ENCODE peak calls at places on chromosomes 7 and 10, in five cellular contexts. One of them, this sample, is unnamed.

GRCh38 chr10:121573541-121573941 is 24.7 kb downstream of the FGFR2 start:
- DNase-seq in B cell: no peak
- DNase-seq in neural crest cell: no peak
- DNase-seq in ovary: no peak
- DNase-seq in PC-3: no peak
- DNase-seq in this sample: no peak

GRCh38 chr7:30705008-30705407 is 22.8 kb upstream of the CRHR2 start:
- DNase-seq in B cell: no peak
- DNase-seq in neural crest cell: no peak
- DNase-seq in ovary: no peak
- DNase-seq in PC-3: peak; percentile 2
- DNase-seq in this sample: no peak

GRCh38 chr10:109922976-109923921 is at the start of gene XPNPEP1:
- DNase-seq in B cell: peak; percentile 84
- DNase-seq in neural crest cell: peak; percentile 72
- DNase-seq in ovary: peak; percentile 87
- DNase-seq in PC-3: peak; percentile 76
- DNase-seq in this sample: peak; percentile 66

GRCh38 chr7:99606531-99606930 is 8.5 kb downstream of the TMEM225B start:
- DNase-seq in B cell: no peak
- DNase-seq in neural crest cell: no peak
- DNase-seq in ovary: no peak
- DNase-seq in PC-3: no peak
- DNase-seq in this sample: no peak

GRCh38 chr10:49163741-49164140 is 24.4 kb downstream of the TMEM273 start:
- DNase-seq in B cell: no peak
- DNase-seq in neural crest cell: no peak
- DNase-seq in ovary: no peak
- DNase-seq in PC-3: no peak
- DNase-seq in this sample: no peak

GRCh38 chr7:129438839-129439640 is 4.8 kb downstream of the STRIP2 start:
- DNase-seq in B cell: no peak
- DNase-seq in neural crest cell: no peak
- DNase-seq in ovary: no peak
- DNase-seq in PC-3: peak; percentile 83
- DNase-seq in this sample: peak; percentile 98

GRCh38 chr10:132746801-132747625 is 38.9 kb downstream of the NKX6-2 start:
- DNase-seq in B cell: no peak
- DNase-seq in neural crest cell: no peak
- DNase-seq in ovary: no peak
- DNase-seq in PC-3: no peak
- DNase-seq in this sample: no peak

GRCh38 chr7:2997014-2997413 is 46.7 kb downstream of the CARD11 start:
- DNase-seq in B cell: no peak
- DNase-seq in neural crest cell: no peak
- DNase-seq in ovary: no peak
- DNase-seq in PC-3: no peak
- DNase-seq in this sample: no peak

GRCh38 chr7:805261-805660 is 27.0 kb upstream of the SUN1 start:
- DNase-seq in B cell: no peak
- DNase-seq in neural crest cell: no peak
- DNase-seq in ovary: peak; percentile 78
- DNase-seq in PC-3: no peak
- DNase-seq in this sample: no peak

GRCh38 chr7:110544199-110544598 is 546.7 kb upstream of the LRRN3 start:
- DNase-seq in B cell: no peak
- DNase-seq in neural crest cell: no peak
- DNase-seq in ovary: no peak
- DNase-seq in PC-3: no peak
- DNase-seq in this sample: peak; percentile 13

GRCh38 chr10:124090630-124091209 is 2.7 kb downstream of the CHST15 start:
- DNase-seq in B cell: no peak
- DNase-seq in neural crest cell: no peak
- DNase-seq in ovary: no peak
- DNase-seq in PC-3: peak; percentile 56
- DNase-seq in this sample: no peak

GRCh38 chr10:107032700-107033401 is 131.7 kb downstream of the SORCS1 start:
- DNase-seq in B cell: no peak
- DNase-seq in neural crest cell: no peak
- DNase-seq in ovary: no peak
- DNase-seq in PC-3: no peak
- DNase-seq in this sample: no peak

GRCh38 chr7:10122573-10123100 is 851.0 kb upstream of the PHF14 start:
- DNase-seq in B cell: no peak
- DNase-seq in neural crest cell: peak; percentile 33
- DNase-seq in ovary: no peak
- DNase-seq in PC-3: no peak
- DNase-seq in this sample: no peak

GRCh38 chr7:80078159-80078731 is 56.4 kb upstream of the GNAI1 start:
- DNase-seq in B cell: no peak
- DNase-seq in neural crest cell: no peak
- DNase-seq in ovary: no peak
- DNase-seq in PC-3: peak; percentile 61
- DNase-seq in this sample: peak; percentile 62

GRCh38 chr10:114607358-114607998 is 50.6 kb downstream of the ABLIM1 start:
- DNase-seq in B cell: no peak
- DNase-seq in neural crest cell: no peak
- DNase-seq in ovary: no peak
- DNase-seq in PC-3: peak; percentile 51
- DNase-seq in this sample: no peak

GRCh38 chr7:131105803-131106680 is 221.6 kb upstream of the MKLN1 start:
- DNase-seq in B cell: peak; percentile 93
- DNase-seq in neural crest cell: peak; percentile 30
- DNase-seq in ovary: peak; percentile 83
- DNase-seq in PC-3: peak; percentile 52
- DNase-seq in this sample: peak; percentile 55

GRCh38 chr10:30384791-30385201 is 35.7 kb upstream of the MTPAP start:
- DNase-seq in B cell: no peak
- DNase-seq in neural crest cell: peak; percentile 20
- DNase-seq in ovary: no peak
- DNase-seq in PC-3: peak; percentile 68
- DNase-seq in this sample: peak; percentile 71

GRCh38 chr7:102860351-102860811 is 52.4 kb upstream of the LRRC17 start:
- DNase-seq in B cell: no peak
- DNase-seq in neural crest cell: no peak
- DNase-seq in ovary: no peak
- DNase-seq in PC-3: peak; percentile 43
- DNase-seq in this sample: peak; percentile 42

GRCh38 chr7:71518880-71519279 is 386.9 kb downstream of the GALNT17 start:
- DNase-seq in B cell: no peak
- DNase-seq in neural crest cell: no peak
- DNase-seq in ovary: no peak
- DNase-seq in PC-3: no peak
- DNase-seq in this sample: no peak

GRCh38 chr10:24929056-24929544 is 23.3 kb downstream of the PRTFDC1 start:
- DNase-seq in B cell: no peak
- DNase-seq in neural crest cell: no peak
- DNase-seq in ovary: no peak
- DNase-seq in PC-3: no peak
- DNase-seq in this sample: no peak

GRCh38 chr7:31052841-31053601 is 913 bp downstream of the ADCYAP1R1 start:
- DNase-seq in B cell: no peak
- DNase-seq in neural crest cell: no peak
- DNase-seq in ovary: no peak
- DNase-seq in PC-3: no peak
- DNase-seq in this sample: no peak

GRCh38 chr7:96075510-96076349 is 246.2 kb downstream of the SLC25A13 start:
- DNase-seq in B cell: peak; percentile 50
- DNase-seq in neural crest cell: peak; percentile 47
- DNase-seq in ovary: peak; percentile 75
- DNase-seq in PC-3: peak; percentile 71
- DNase-seq in this sample: peak; percentile 30

GRCh38 chr10:112858990-112859520 is 91.0 kb upstream of the TCF7L2 start:
- DNase-seq in B cell: no peak
- DNase-seq in neural crest cell: no peak
- DNase-seq in ovary: no peak
- DNase-seq in PC-3: no peak
- DNase-seq in this sample: no peak

GRCh38 chr10:82796510-82796909 is 921.5 kb downstream of the NRG3 start:
- DNase-seq in B cell: no peak
- DNase-seq in neural crest cell: no peak
- DNase-seq in ovary: no peak
- DNase-seq in PC-3: no peak
- DNase-seq in this sample: no peak
- TF ChIP-seq CTCF in B cell: no peak
- TF ChIP-seq CTCF in neural crest cell: peak; percentile 71
- TF ChIP-seq CTCF in ovary: no peak
- TF ChIP-seq CTCF in PC-3: peak; percentile 43
- TF ChIP-seq CTCF in this sample: peak; percentile 17

DNA sequence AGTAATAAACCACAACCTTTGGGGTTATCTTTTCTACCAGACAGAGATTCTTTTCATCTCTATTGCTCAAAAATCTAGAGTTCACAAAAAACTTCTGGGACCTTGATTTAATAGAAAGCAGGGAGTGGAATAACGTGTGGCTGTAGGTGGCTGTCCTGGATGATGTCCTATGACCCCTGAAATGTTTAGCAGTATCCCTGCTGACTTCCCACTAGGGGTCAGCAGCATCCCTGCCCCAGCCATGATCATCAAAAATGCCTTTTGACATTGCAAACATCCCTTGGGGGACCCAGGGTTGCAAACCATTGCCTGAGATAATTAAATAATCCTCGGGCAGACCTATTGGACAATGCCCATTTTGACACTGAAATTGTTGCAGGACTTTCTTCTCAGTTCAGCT is 177.1 kb downstream of the USP6NL start:
- DNase-seq in B cell: no peak
- DNase-seq in neural crest cell: no peak
- DNase-seq in ovary: no peak
- DNase-seq in PC-3: no peak
- DNase-seq in this sample: no peak
- TF ChIP-seq CTCF in B cell: no peak
- TF ChIP-seq CTCF in neural crest cell: peak; percentile 40
- TF ChIP-seq CTCF in ovary: no peak
- TF ChIP-seq CTCF in PC-3: peak; percentile 38
- TF ChIP-seq CTCF in this sample: no peak

GRCh38 chr7:43296306-43296705 is 183.9 kb downstream of the HECW1 start:
- DNase-seq in B cell: no peak
- DNase-seq in neural crest cell: no peak
- DNase-seq in ovary: no peak
- DNase-seq in PC-3: no peak
- DNase-seq in this sample: no peak
- TF ChIP-seq CTCF in B cell: no peak
- TF ChIP-seq CTCF in neural crest cell: peak; percentile 47
- TF ChIP-seq CTCF in ovary: no peak
- TF ChIP-seq CTCF in PC-3: no peak
- TF ChIP-seq CTCF in this sample: no peak

DNA sequence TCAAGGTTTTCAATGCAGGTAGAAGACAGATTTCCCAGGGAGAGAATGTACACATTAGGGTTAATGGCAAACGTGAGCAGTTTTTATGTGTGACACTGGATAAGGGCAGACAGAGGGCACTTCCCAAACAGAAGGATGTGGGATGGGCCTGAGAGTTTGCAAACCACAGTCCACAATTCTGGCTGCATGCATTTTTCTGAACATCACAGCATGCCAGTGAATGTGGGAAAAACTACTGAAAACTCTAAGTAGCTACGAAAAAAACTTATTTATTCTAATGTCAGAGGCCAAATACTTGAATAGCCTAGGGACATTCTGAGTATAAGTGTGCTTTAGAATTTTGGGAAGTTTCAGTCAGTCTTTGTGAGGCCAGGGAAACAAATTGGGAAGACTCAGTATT is 145.9 kb downstream of the NRCAM start:
- DNase-seq in B cell: no peak
- DNase-seq in neural crest cell: no peak
- DNase-seq in ovary: no peak
- DNase-seq in PC-3: no peak
- DNase-seq in this sample: no peak
- TF ChIP-seq CTCF in B cell: no peak
- TF ChIP-seq CTCF in neural crest cell: no peak
- TF ChIP-seq CTCF in ovary: no peak
- TF ChIP-seq CTCF in PC-3: no peak
- TF ChIP-seq CTCF in this sample: no peak

GRCh38 chr7:151398446-151399304 is 11.2 kb downstream of the WDR86 start:
- DNase-seq in B cell: no peak
- DNase-seq in neural crest cell: no peak
- DNase-seq in ovary: no peak
- DNase-seq in PC-3: no peak
- DNase-seq in this sample: no peak
- TF ChIP-seq CTCF in B cell: no peak
- TF ChIP-seq CTCF in neural crest cell: no peak
- TF ChIP-seq CTCF in ovary: no peak
- TF ChIP-seq CTCF in PC-3: no peak
- TF ChIP-seq CTCF in this sample: no peak

This sample was measured in bronchial epithelial cell.